ENCODE peak calls at places on chromosome 22, in four cellular contexts. One of them, this sample, is unnamed.

GRCh38 chr22:46789992-46790391 is 27.5 kb downstream of the TBC1D22A start:
- DNase-seq in activated T-cell treated with anti-CD3 and anti-CD28 coated beads for 1 hour: no peak
- DNase-seq in endothelial cell of umbilical vein: no peak
- DNase-seq in nephron progenitor cell: no peak
- DNase-seq in this sample: no peak

GRCh38 chr22:34308101-34308500 is 387.8 kb upstream of the LARGE1 start:
- DNase-seq in nephron progenitor cell: no peak
- DNase-seq in activated T-cell treated with anti-CD3 and anti-CD28 coated beads for 1 hour: no peak
- DNase-seq in endothelial cell of umbilical vein: no peak
- DNase-seq in this sample: no peak

GRCh38 chr22:37848587-37849088 is 581 bp upstream of the EIF3L start:
- DNase-seq in endothelial cell of umbilical vein: peak
- DNase-seq in nephron progenitor cell: no peak
- DNase-seq in activated T-cell treated with anti-CD3 and anti-CD28 coated beads for 1 hour: no peak
- DNase-seq in this sample: peak

GRCh38 chr22:24183321-24184031 is 2.2 kb downstream of the SUSD2 start:
- DNase-seq in endothelial cell of umbilical vein: no peak
- DNase-seq in nephron progenitor cell: no peak
- DNase-seq in activated T-cell treated with anti-CD3 and anti-CD28 coated beads for 1 hour: no peak
- DNase-seq in this sample: no peak

GRCh38 chr22:46695346-46696224 is 42.5 kb downstream of the CERK start:
- DNase-seq in nephron progenitor cell: no peak
- DNase-seq in endothelial cell of umbilical vein: no peak
- DNase-seq in activated T-cell treated with anti-CD3 and anti-CD28 coated beads for 1 hour: no peak
- DNase-seq in this sample: no peak

GRCh38 chr22:23325183-23325582 is 144.9 kb downstream of the BCR start:
- DNase-seq in activated T-cell treated with anti-CD3 and anti-CD28 coated beads for 1 hour: no peak
- DNase-seq in nephron progenitor cell: no peak
- DNase-seq in endothelial cell of umbilical vein: no peak
- DNase-seq in this sample: no peak

GRCh38 chr22:32258791-32259190 is 3.6 kb upstream of the SLC5A4 start:
- DNase-seq in activated T-cell treated with anti-CD3 and anti-CD28 coated beads for 1 hour: no peak
- DNase-seq in nephron progenitor cell: no peak
- DNase-seq in endothelial cell of umbilical vein: no peak
- DNase-seq in this sample: no peak

GRCh38 chr22:27632451-27633295 is 168.9 kb downstream of the MN1 start:
- DNase-seq in nephron progenitor cell: peak
- DNase-seq in activated T-cell treated with anti-CD3 and anti-CD28 coated beads for 1 hour: no peak
- DNase-seq in endothelial cell of umbilical vein: no peak
- DNase-seq in this sample: no peak

GRCh38 chr22:16949561-16949960 is 58.5 kb downstream of the GAB4 start:
- DNase-seq in nephron progenitor cell: no peak
- DNase-seq in activated T-cell treated with anti-CD3 and anti-CD28 coated beads for 1 hour: no peak
- DNase-seq in endothelial cell of umbilical vein: no peak
- DNase-seq in this sample: peak

GRCh38 chr22:30605449-30606110 is 1.4 kb upstream of the TCN2 start:
- DNase-seq in activated T-cell treated with anti-CD3 and anti-CD28 coated beads for 1 hour: peak
- DNase-seq in endothelial cell of umbilical vein: peak
- DNase-seq in nephron progenitor cell: peak
- DNase-seq in this sample: peak

GRCh38 chr22:27212617-27213177 is 555.3 kb downstream of the MIAT start:
- DNase-seq in nephron progenitor cell: peak
- DNase-seq in endothelial cell of umbilical vein: peak
- DNase-seq in activated T-cell treated with anti-CD3 and anti-CD28 coated beads for 1 hour: no peak
- DNase-seq in this sample: peak

GRCh38 chr22:48554893-48555552 is 1272.7 kb downstream of the BRD1 start:
- DNase-seq in nephron progenitor cell: peak
- DNase-seq in activated T-cell treated with anti-CD3 and anti-CD28 coated beads for 1 hour: no peak
- DNase-seq in endothelial cell of umbilical vein: no peak
- DNase-seq in this sample: no peak

GRCh38 chr22:38461414-38462081 is 6.3 kb upstream of the KDELR3 start:
- DNase-seq in nephron progenitor cell: peak
- DNase-seq in activated T-cell treated with anti-CD3 and anti-CD28 coated beads for 1 hour: peak
- DNase-seq in endothelial cell of umbilical vein: peak
- DNase-seq in this sample: peak

GRCh38 chr22:45905924-45906865 is 70.8 kb downstream of the WNT7B start:
- DNase-seq in nephron progenitor cell: peak
- DNase-seq in endothelial cell of umbilical vein: no peak
- DNase-seq in activated T-cell treated with anti-CD3 and anti-CD28 coated beads for 1 hour: no peak
- DNase-seq in this sample: peak

GRCh38 chr22:33382427-33382826 is 324.2 kb upstream of the SYN3 start:
- DNase-seq in endothelial cell of umbilical vein: no peak
- DNase-seq in activated T-cell treated with anti-CD3 and anti-CD28 coated beads for 1 hour: no peak
- DNase-seq in nephron progenitor cell: no peak
- DNase-seq in this sample: no peak